ENCODE peak calls at places on chromosomes 13 and 19, in seven cellular contexts. O, C, D, Y, X, S and H are unnamed samples.

GRCh38 chr19:54190942-54191670 is at the start of gene TSEN34:
- DNase-seq in D (no peak), C (peak; percentile 56), X (peak; percentile 93), O (no peak), Y (no peak), S (no peak), H (no peak)

GRCh38 chr19:38265213-38265861 is 964 bp downstream of the SPINT2 start:
- DNase-seq in S (no peak), X (no peak), D (no peak), O (no peak), Y (no peak), C (peak; percentile 52), H (no peak)

GRCh38 chr19:4552546-4552819 is 7.0 kb downstream of the SEMA6B start:
- DNase-seq in D (no peak), O (no peak), X (no peak), S (no peak), Y (no peak), C (no peak), H (no peak)

GRCh38 chr13:23428183-23428528 is 5.3 kb downstream of the SACS start:
- DNase-seq in Y (no peak), X (no peak), O (no peak), C (no peak), D (no peak), S (no peak), H (no peak)

GRCh38 chr19:38650911-38651584 is 3.6 kb downstream of the ACTN4 start:
- DNase-seq in Y (no peak), O (no peak), X (no peak), S (no peak), C (no peak), D (no peak), H (peak; percentile 78)

GRCh38 chr13:111999352-111999751 is 67.6 kb upstream of the SOX1 start:
- DNase-seq in O (no peak), Y (no peak), S (no peak), C (no peak), D (no peak), X (no peak), H (no peak)

GRCh38 chr13:31174018-31174417 is 12.3 kb upstream of the HSPH1 start:
- DNase-seq in Y (no peak), S (no peak), X (no peak), O (no peak), C (no peak), D (no peak), H (no peak)

GRCh38 chr19:15331419-15332310 is 674 bp downstream of the BRD4 start:
- DNase-seq in O (peak; percentile 42), S (peak; percentile 82), D (no peak), C (peak; percentile 39), Y (peak; percentile 45), X (peak; percentile 62), H (no peak)

DNA sequence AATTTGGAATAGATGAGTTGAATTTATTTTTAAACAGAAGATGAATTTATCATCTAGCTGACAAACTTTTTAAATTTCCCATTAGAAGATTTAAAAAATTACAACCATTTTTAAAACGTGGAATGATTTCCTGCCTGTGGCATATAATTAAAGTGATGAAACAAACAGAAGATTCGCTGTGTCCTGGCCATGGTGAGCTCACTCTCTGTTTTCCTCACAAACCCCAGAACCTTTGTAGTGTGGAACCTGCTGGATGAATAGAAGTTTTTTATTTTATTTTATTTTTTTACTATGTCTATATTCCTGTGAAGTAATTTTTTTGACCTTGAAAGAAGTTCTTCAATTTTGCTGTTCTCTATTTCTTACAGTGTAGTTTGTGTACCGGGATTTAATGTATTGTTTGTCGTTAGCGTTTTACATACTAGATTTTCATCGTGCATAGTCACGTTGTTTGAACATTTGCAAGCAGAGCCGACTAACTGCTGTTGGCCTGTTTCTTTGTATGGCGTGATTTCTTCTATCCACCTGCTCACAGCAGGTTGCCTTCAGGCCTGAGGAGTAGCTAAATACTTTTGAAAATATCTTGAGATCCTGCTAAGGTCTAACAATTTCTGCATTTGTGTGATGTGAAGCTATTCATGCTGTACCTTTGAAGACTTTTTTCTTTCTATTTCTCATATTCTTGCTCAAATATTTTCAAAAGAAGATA is 149.2 kb downstream of the GGACT start:
- DNase-seq in C (no peak), Y (no peak), O (no peak), X (no peak), S (no peak), D (no peak), H (no peak)
- H3K36me3 ChIP-seq in C (no peaks in the 10 kb centered on the region), Y (no peaks in the 10 kb centered on the region), O (no peaks in the 10 kb centered on the region), X (no peaks in the 10 kb centered on the region), S (no peaks in the 10 kb centered on the region), D (peaks cover 11% of the 10 kb centered on the region), H (no peaks in the 10 kb centered on the region)

DNA sequence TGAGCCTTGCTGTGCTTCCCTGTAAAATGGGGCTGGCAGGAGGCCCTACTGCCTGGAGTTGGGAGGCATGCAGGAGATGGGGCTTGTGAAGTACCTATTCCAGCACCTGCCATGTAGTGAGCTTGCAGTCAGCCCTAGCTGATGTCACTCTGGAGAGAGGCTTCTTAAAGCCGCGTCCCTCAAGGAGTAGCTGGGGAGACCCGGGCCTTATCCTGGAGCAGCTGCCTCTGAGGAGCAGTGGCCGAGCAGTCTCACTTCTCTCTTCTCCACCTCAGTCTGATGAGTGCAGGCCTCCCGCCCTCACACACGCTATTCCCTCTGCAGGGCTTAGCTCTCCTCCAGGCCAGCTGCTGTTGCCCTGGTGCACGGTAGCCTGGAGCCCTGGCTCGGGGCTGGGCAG is 18.0 kb downstream of the CLASRP start:
- DNase-seq in Y (no peak), O (no peak), D (no peak), X (no peak), S (no peak), C (no peak), H (no peak)
- H3K36me3 ChIP-seq in Y (peaks cover 89% of the 10 kb centered on the region), O (peaks cover 100% of the 10 kb centered on the region), D (peaks cover 100% of the 10 kb centered on the region), X (peaks cover 99% of the 10 kb centered on the region), S (peaks cover 100% of the 10 kb centered on the region), C (peaks cover 11% of the 10 kb centered on the region), H (peaks cover 90% of the 10 kb centered on the region)

GRCh38 chr19:35620001-35620400 is 7.5 kb downstream of the HAUS5 start:
- DNase-seq in C (no peak), X (no peak), Y (no peak), D (no peak), O (no peak), S (no peak), H (no peak)
- H3K36me3 ChIP-seq in C (no peaks in the 10 kb centered on the region), X (no peaks in the 10 kb centered on the region), Y (peaks cover 10% of the 10 kb centered on the region), D (peaks cover 63% of the 10 kb centered on the region), O (peaks cover 50% of the 10 kb centered on the region), S (peaks cover 25% of the 10 kb centered on the region), H (no peaks in the 10 kb centered on the region)

DNA sequence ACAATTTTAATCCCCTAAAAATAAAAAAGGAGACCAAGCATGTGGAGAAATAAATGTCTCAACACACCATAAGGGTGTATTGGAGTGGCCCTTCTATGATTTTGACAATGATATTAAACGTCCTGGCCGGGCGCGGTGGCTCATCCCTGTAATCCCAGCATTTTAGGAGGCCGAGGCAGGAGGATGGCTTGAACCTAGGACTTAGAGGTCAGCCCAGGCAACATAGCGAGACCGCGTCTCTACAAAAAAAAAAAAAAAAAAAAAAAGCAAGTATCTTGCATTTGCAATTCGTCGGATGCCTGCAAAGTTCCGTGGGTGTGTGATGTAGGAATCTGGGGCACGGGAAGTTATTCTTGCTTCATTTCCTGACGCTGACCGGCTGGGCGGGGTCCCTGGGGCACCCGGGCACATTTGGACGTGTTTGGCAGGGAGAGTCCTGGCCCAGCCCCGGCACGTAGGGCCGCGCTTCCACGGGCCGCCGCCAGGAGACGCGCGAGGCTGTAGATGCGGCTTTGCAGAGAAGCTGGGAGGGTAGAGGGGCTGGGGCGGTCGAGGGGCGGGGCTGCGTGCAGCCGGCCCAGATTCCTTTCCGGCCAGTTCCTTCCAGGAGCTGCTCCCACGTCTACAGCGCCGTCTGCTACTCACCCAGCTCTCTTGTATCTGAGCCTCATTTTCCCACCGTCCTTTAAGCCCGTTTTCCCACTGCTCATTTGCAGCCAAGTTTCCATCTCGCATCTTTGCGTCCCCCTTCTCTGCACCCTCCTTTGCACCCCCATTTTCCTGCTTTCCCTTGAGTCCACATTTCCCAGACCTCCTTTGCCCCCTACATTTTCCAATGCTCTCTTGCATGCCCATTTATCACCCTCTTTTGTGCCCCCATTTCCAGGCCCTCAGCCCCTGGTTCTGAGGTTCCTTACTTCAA is 2.2 kb upstream of the TSPAN16 start:
- DNase-seq in S (peak; percentile 95), D (peak; percentile 19), X (peak; percentile 96), C (peak; percentile 95), O (peak; percentile 95), Y (peak; percentile 61), H (peak; percentile 98)
- H3K36me3 ChIP-seq in S (no peaks in the 10 kb centered on the region), D (no peaks in the 10 kb centered on the region), X (no peaks in the 10 kb centered on the region), C (no peaks in the 10 kb centered on the region), O (no peaks in the 10 kb centered on the region), Y (no peaks in the 10 kb centered on the region), H (no peaks in the 10 kb centered on the region)

DNA sequence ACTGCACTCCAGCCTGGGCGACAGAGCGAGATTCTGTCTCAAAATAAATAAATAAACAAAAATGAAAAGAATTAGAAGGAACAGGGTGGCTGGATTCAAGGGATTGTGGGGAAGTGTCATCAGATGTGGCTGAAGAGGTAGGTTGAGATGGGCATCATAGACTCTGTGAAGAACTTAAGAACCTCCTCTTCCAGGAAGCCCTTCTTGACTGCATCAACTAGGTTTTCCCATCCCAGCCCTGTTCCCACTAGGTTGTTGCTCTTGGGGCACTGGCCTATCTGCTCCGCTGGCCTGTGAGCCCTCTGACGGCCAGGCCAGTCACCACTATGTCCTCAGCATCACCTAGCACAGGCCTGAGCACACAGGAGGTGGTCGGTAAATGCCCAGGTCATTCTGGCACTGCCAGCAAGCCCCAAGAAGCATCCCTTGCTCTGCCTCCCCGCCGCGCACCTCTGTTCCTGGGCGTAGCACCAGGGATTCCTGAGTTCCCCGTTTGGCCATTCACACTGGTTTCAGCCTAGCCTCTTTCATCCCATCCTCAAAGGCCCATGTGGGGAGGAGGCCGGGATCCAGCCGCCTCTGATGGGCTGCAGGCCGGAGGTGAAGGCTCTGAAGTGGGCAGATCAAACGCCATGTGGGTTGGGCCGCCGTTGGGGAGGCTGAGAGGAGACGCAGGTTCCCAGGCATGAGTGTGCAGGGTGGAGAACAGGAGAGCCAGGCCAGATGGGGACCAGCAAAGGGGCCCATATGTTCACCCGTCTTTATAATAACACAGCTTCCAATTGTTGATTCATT is 27.6 kb upstream of the SLC1A5 start:
- DNase-seq in S (no peak), O (no peak), Y (no peak), D (no peak), X (no peak), C (no peak), H (no peak)
- H3K36me3 ChIP-seq in S (no peaks in the 10 kb centered on the region), O (no peaks in the 10 kb centered on the region), Y (no peaks in the 10 kb centered on the region), D (no peaks in the 10 kb centered on the region), X (no peaks in the 10 kb centered on the region), C (no peaks in the 10 kb centered on the region), H (no peaks in the 10 kb centered on the region)